ENCODE peak calls at places on chromosome 21, in ten cellular contexts. One of them, this sample, is unnamed.
A peak's percentile ranks its signal among the peaks of the same experiment; 100 is the strongest.

GRCh38 chr21:29287383-29287782 is 11.3 kb upstream of the BACH1 start:
- DNase-seq in PC-3: no peak
- DNase-seq in uterus: no peak
- DNase-seq in kidney: no peak
- DNase-seq in epithelial cell of esophagus: peak; percentile 38
- DNase-seq in cardiac fibroblast: peak; percentile 37
- DNase-seq in AG09309: no peak
- DNase-seq in Karpas-422: no peak
- DNase-seq in tibial artery: no peak
- DNase-seq in GM06990: no peak
- DNase-seq in this sample: no peak

GRCh38 chr21:35366348-35367085 is 317.4 kb upstream of the RUNX1 start:
- DNase-seq in PC-3: no peak
- DNase-seq in uterus: no peak
- DNase-seq in kidney: no peak
- DNase-seq in epithelial cell of esophagus: no peak
- DNase-seq in cardiac fibroblast: peak; percentile 97
- DNase-seq in AG09309: peak; percentile 91
- DNase-seq in Karpas-422: no peak
- DNase-seq in tibial artery: no peak
- DNase-seq in GM06990: no peak
- DNase-seq in this sample: no peak

GRCh38 chr21:42711667-42712066 is 58.2 kb downstream of the PDE9A start:
- DNase-seq in PC-3: no peak
- DNase-seq in uterus: no peak
- DNase-seq in kidney: no peak
- DNase-seq in epithelial cell of esophagus: no peak
- DNase-seq in cardiac fibroblast: no peak
- DNase-seq in AG09309: no peak
- DNase-seq in Karpas-422: no peak
- DNase-seq in tibial artery: no peak
- DNase-seq in GM06990: no peak
- DNase-seq in this sample: no peak

GRCh38 chr21:33644383-33645074 is 2.2 kb downstream of the ITSN1 start:
- DNase-seq in PC-3: peak; percentile 54
- DNase-seq in uterus: peak; percentile 39
- DNase-seq in kidney: no peak
- DNase-seq in epithelial cell of esophagus: peak; percentile 25
- DNase-seq in cardiac fibroblast: peak; percentile 90
- DNase-seq in AG09309: peak; percentile 81
- DNase-seq in Karpas-422: no peak
- DNase-seq in tibial artery: no peak
- DNase-seq in GM06990: no peak
- DNase-seq in this sample: no peak

GRCh38 chr21:27173052-27173451 is 206.2 kb upstream of the ADAMTS5 start:
- DNase-seq in PC-3: no peak
- DNase-seq in uterus: no peak
- DNase-seq in kidney: no peak
- DNase-seq in epithelial cell of esophagus: no peak
- DNase-seq in cardiac fibroblast: no peak
- DNase-seq in AG09309: no peak
- DNase-seq in Karpas-422: no peak
- DNase-seq in tibial artery: no peak
- DNase-seq in GM06990: no peak
- DNase-seq in this sample: no peak

GRCh38 chr21:42407476-42407875 is 3.8 kb downstream of the UBASH3A start:
- DNase-seq in PC-3: no peak
- DNase-seq in uterus: no peak
- DNase-seq in kidney: no peak
- DNase-seq in epithelial cell of esophagus: no peak
- DNase-seq in cardiac fibroblast: no peak
- DNase-seq in AG09309: no peak
- DNase-seq in Karpas-422: no peak
- DNase-seq in tibial artery: no peak
- DNase-seq in GM06990: no peak
- DNase-seq in this sample: no peak

GRCh38 chr21:39095681-39096080 is 87.6 kb downstream of the PSMG1 start:
- DNase-seq in PC-3: no peak
- DNase-seq in uterus: no peak
- DNase-seq in kidney: no peak
- DNase-seq in epithelial cell of esophagus: no peak
- DNase-seq in cardiac fibroblast: no peak
- DNase-seq in AG09309: no peak
- DNase-seq in Karpas-422: no peak
- DNase-seq in tibial artery: peak; percentile 32
- DNase-seq in GM06990: no peak
- DNase-seq in this sample: no peak

GRCh38 chr21:46639489-46640386 is 4.3 kb downstream of the PRMT2 start:
- DNase-seq in PC-3: peak; percentile 58
- DNase-seq in uterus: no peak
- DNase-seq in kidney: no peak
- DNase-seq in epithelial cell of esophagus: peak; percentile 40
- DNase-seq in cardiac fibroblast: peak; percentile 57
- DNase-seq in AG09309: no peak
- DNase-seq in Karpas-422: no peak
- DNase-seq in tibial artery: no peak
- DNase-seq in GM06990: no peak
- DNase-seq in this sample: no peak

GRCh38 chr21:15004721-15005370 is 60.0 kb downstream of the NRIP1 start:
- DNase-seq in PC-3: no peak
- DNase-seq in uterus: no peak
- DNase-seq in kidney: no peak
- DNase-seq in epithelial cell of esophagus: peak; percentile 54
- DNase-seq in cardiac fibroblast: no peak
- DNase-seq in AG09309: no peak
- DNase-seq in Karpas-422: no peak
- DNase-seq in tibial artery: no peak
- DNase-seq in GM06990: no peak
- DNase-seq in this sample: no peak

GRCh38 chr21:15006594-15007230 is 58.1 kb downstream of the NRIP1 start:
- DNase-seq in PC-3: no peak
- DNase-seq in uterus: no peak
- DNase-seq in kidney: no peak
- DNase-seq in epithelial cell of esophagus: no peak
- DNase-seq in cardiac fibroblast: no peak
- DNase-seq in AG09309: no peak
- DNase-seq in Karpas-422: no peak
- DNase-seq in tibial artery: no peak
- DNase-seq in GM06990: no peak
- DNase-seq in this sample: no peak

GRCh38 chr21:15007716-15008296 is 57.0 kb downstream of the NRIP1 start:
- DNase-seq in PC-3: no peak
- DNase-seq in uterus: no peak
- DNase-seq in kidney: no peak
- DNase-seq in epithelial cell of esophagus: no peak
- DNase-seq in cardiac fibroblast: no peak
- DNase-seq in AG09309: no peak
- DNase-seq in Karpas-422: no peak
- DNase-seq in tibial artery: no peak
- DNase-seq in GM06990: no peak
- DNase-seq in this sample: no peak

GRCh38 chr21:15003463-15004135 is 61.2 kb downstream of the NRIP1 start:
- DNase-seq in PC-3: no peak
- DNase-seq in uterus: no peak
- DNase-seq in kidney: no peak
- DNase-seq in epithelial cell of esophagus: no peak
- DNase-seq in cardiac fibroblast: no peak
- DNase-seq in AG09309: no peak
- DNase-seq in Karpas-422: no peak
- DNase-seq in tibial artery: no peak
- DNase-seq in GM06990: no peak
- DNase-seq in this sample: no peak

GRCh38 chr21:15005391-15005790 is 59.4 kb downstream of the NRIP1 start:
- DNase-seq in PC-3: no peak
- DNase-seq in uterus: no peak
- DNase-seq in kidney: no peak
- DNase-seq in epithelial cell of esophagus: no peak
- DNase-seq in cardiac fibroblast: no peak
- DNase-seq in AG09309: no peak
- DNase-seq in Karpas-422: no peak
- DNase-seq in tibial artery: no peak
- DNase-seq in GM06990: no peak
- DNase-seq in this sample: no peak
- H3K4me3 ChIP-seq in PC-3: no peak overlapping the region
- H3K4me3 ChIP-seq in uterus: peak overlapping the region; percentile 4
- H3K4me3 ChIP-seq in kidney: no peak overlapping the region
- H3K4me3 ChIP-seq in epithelial cell of esophagus: no peak overlapping the region
- H3K4me3 ChIP-seq in cardiac fibroblast: no peak overlapping the region
- H3K4me3 ChIP-seq in AG09309: no peak overlapping the region
- H3K4me3 ChIP-seq in Karpas-422: no peak overlapping the region
- H3K4me3 ChIP-seq in tibial artery: no peak overlapping the region
- H3K4me3 ChIP-seq in GM06990: no peak overlapping the region
- H3K4me3 ChIP-seq in this sample: no peak overlapping the region

GRCh38 chr21:24994717-24995116 is 612.6 kb downstream of the MRPL39 start:
- DNase-seq in PC-3: no peak
- DNase-seq in uterus: no peak
- DNase-seq in kidney: no peak
- DNase-seq in epithelial cell of esophagus: no peak
- DNase-seq in cardiac fibroblast: no peak
- DNase-seq in AG09309: no peak
- DNase-seq in Karpas-422: no peak
- DNase-seq in tibial artery: no peak
- DNase-seq in GM06990: peak; percentile 3
- DNase-seq in this sample: no peak

DNA sequence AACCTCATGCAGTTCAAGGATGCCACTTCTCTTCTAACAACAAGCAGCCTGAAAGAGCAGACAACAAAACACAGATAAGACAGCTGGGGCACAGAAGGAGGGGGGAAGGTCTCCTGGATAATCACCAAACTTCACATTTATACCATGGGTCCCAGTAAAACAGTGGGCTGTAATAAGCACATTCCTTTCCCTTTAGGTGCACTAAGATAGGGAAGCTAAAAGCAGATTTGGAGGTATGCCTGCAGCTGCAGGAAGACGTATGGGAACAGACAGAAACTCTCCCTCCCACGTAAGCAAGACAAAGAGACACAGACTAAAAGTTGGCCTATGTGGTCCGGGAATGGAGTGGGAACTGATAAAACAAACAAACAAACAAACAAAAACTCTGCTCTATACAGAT is 612.1 kb downstream of the MRPL39 start:
- DNase-seq in PC-3: no peak
- DNase-seq in uterus: no peak
- DNase-seq in kidney: no peak
- DNase-seq in epithelial cell of esophagus: no peak
- DNase-seq in cardiac fibroblast: no peak
- DNase-seq in AG09309: no peak
- DNase-seq in Karpas-422: no peak
- DNase-seq in tibial artery: no peak
- DNase-seq in GM06990: no peak
- DNase-seq in this sample: no peak
- H3K4me3 ChIP-seq in PC-3: no peak overlapping the region
- H3K4me3 ChIP-seq in uterus: no peak overlapping the region
- H3K4me3 ChIP-seq in kidney: no peak overlapping the region
- H3K4me3 ChIP-seq in epithelial cell of esophagus: no peak overlapping the region
- H3K4me3 ChIP-seq in cardiac fibroblast: no peak overlapping the region
- H3K4me3 ChIP-seq in AG09309: no peak overlapping the region
- H3K4me3 ChIP-seq in Karpas-422: no peak overlapping the region
- H3K4me3 ChIP-seq in tibial artery: no peak overlapping the region
- H3K4me3 ChIP-seq in GM06990: no peak overlapping the region
- H3K4me3 ChIP-seq in this sample: no peak overlapping the region

GRCh38 chr21:43855955-43856354 is 9.1 kb upstream of the AGPAT3 start:
- DNase-seq in PC-3: no peak
- DNase-seq in uterus: no peak
- DNase-seq in kidney: no peak
- DNase-seq in epithelial cell of esophagus: no peak
- DNase-seq in cardiac fibroblast: no peak
- DNase-seq in AG09309: no peak
- DNase-seq in Karpas-422: no peak
- DNase-seq in tibial artery: no peak
- DNase-seq in GM06990: no peak
- DNase-seq in this sample: no peak

GRCh38 chr21:43851593-43851992 is 13.4 kb upstream of the AGPAT3 start:
- DNase-seq in PC-3: no peak
- DNase-seq in uterus: no peak
- DNase-seq in kidney: no peak
- DNase-seq in epithelial cell of esophagus: no peak
- DNase-seq in cardiac fibroblast: no peak
- DNase-seq in AG09309: no peak
- DNase-seq in Karpas-422: no peak
- DNase-seq in tibial artery: no peak
- DNase-seq in GM06990: no peak
- DNase-seq in this sample: no peak

GRCh38 chr21:43858806-43859648 is 6.0 kb upstream of the AGPAT3 start:
- DNase-seq in PC-3: no peak
- DNase-seq in uterus: no peak
- DNase-seq in kidney: no peak
- DNase-seq in epithelial cell of esophagus: no peak
- DNase-seq in cardiac fibroblast: no peak
- DNase-seq in AG09309: no peak
- DNase-seq in Karpas-422: no peak
- DNase-seq in tibial artery: no peak
- DNase-seq in GM06990: no peak
- DNase-seq in this sample: no peak

GRCh38 chr21:43853851-43854772 is 10.9 kb upstream of the AGPAT3 start:
- DNase-seq in PC-3: no peak
- DNase-seq in uterus: no peak
- DNase-seq in kidney: no peak
- DNase-seq in epithelial cell of esophagus: no peak
- DNase-seq in cardiac fibroblast: no peak
- DNase-seq in AG09309: no peak
- DNase-seq in Karpas-422: no peak
- DNase-seq in tibial artery: no peak
- DNase-seq in GM06990: no peak
- DNase-seq in this sample: no peak

DNA sequence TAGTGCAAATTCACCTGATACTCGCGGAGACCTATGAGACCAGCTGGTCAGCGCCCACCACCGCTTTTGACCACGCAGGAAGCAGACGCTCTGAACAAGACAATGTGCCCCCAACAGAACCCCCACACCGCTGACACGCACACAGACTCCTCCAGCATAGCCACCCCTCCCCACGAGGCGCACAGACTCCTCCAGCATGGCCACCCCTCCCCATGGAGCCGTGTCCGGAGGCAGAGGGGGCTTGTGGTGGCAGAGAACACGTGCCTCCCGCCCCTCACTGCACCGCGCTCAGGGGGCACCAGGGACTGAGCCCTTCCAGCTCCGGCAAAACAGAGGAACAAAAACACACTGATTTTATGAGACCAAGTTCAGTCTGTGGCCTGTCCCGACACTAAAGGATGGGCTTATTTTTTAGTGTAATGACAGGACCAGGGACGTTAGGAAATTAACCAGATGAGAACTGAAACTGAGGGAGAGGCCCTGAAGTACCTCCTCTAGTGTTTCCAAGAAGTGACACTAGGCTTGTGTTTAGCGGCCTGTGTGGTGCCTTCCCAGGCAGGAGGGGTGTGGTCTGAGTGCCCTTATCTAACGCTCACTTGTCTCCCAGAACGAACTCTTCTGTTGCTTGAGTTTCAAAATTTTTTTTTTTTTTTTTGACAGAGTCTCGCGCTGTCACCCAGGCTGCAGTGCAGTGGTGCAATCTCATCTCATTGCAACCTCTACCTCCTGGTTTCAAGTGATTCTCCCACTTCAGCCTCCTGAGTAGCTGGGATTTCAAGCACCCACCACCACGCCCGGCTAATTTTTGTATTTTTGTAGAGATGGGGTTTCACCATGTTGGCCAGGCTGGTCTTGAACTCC is 10.0 kb upstream of the AGPAT3 start:
- DNase-seq in PC-3: no peak
- DNase-seq in uterus: no peak
- DNase-seq in kidney: no peak
- DNase-seq in epithelial cell of esophagus: no peak
- DNase-seq in cardiac fibroblast: peak; percentile 19
- DNase-seq in AG09309: no peak
- DNase-seq in Karpas-422: peak; percentile 47
- DNase-seq in tibial artery: no peak
- DNase-seq in GM06990: peak; percentile 53
- DNase-seq in this sample: no peak
- H3K4me3 ChIP-seq in PC-3: no peak overlapping the region
- H3K4me3 ChIP-seq in uterus: no peak overlapping the region
- H3K4me3 ChIP-seq in kidney: no peak overlapping the region
- H3K4me3 ChIP-seq in epithelial cell of esophagus: no peak overlapping the region
- H3K4me3 ChIP-seq in cardiac fibroblast: no peak overlapping the region
- H3K4me3 ChIP-seq in AG09309: no peak overlapping the region
- H3K4me3 ChIP-seq in Karpas-422: no peak overlapping the region
- H3K4me3 ChIP-seq in tibial artery: no peak overlapping the region
- H3K4me3 ChIP-seq in GM06990: no peak overlapping the region
- H3K4me3 ChIP-seq in this sample: no peak overlapping the region

DNA sequence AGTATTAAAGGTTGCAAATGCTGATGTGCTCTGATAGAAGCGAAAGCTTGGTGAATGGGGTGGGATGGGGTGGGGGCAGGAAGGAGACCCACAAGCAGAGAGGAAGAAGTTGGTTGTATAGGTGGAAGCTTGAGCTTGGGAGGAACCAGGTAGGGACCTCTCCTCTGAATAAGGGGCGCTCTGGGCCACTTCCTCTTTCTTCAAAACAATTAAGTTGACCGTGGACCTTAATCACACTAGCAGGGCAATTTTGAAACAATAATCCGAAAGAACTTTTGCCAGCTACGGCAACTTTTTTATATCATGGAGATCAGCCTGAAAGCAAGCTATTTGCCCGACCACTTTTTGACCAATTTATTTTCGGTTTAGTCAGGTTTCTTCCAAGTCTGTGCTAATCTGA is 1.9 kb upstream of the DYRK1A start:
- DNase-seq in PC-3: no peak
- DNase-seq in uterus: no peak
- DNase-seq in kidney: no peak
- DNase-seq in epithelial cell of esophagus: no peak
- DNase-seq in cardiac fibroblast: no peak
- DNase-seq in AG09309: no peak
- DNase-seq in Karpas-422: peak; percentile 50
- DNase-seq in tibial artery: no peak
- DNase-seq in GM06990: no peak
- DNase-seq in this sample: no peak
- H3K4me3 ChIP-seq in PC-3: peak overlapping the region; percentile 79
- H3K4me3 ChIP-seq in uterus: no peak overlapping the region
- H3K4me3 ChIP-seq in kidney: no peak overlapping the region
- H3K4me3 ChIP-seq in epithelial cell of esophagus: no peak overlapping the region
- H3K4me3 ChIP-seq in cardiac fibroblast: no peak overlapping the region
- H3K4me3 ChIP-seq in AG09309: no peak overlapping the region
- H3K4me3 ChIP-seq in Karpas-422: peak overlapping the region; percentile 76
- H3K4me3 ChIP-seq in tibial artery: no peak overlapping the region
- H3K4me3 ChIP-seq in GM06990: no peak overlapping the region
- H3K4me3 ChIP-seq in this sample: no peak overlapping the region

This sample was measured in dorsolateral prefrontal cortex.